ENCODE peak calls at places on chromosomes 13 and 19, in six cellular contexts. C, T, F, G, P and M are unnamed samples.

GRCh38 chr19:1394252-1395193 is 6.8 kb downstream of the GAMT start:
- DNase-seq in C (no peak), T (no peak), F (peak), G (no peak), P (no peak), M (no peak)

GRCh38 chr19:49800771-49801170 is 12.3 kb downstream of the FUZ start:
- DNase-seq in C (no peak), T (no peak), F (no peak), G (no peak), P (no peak), M (no peak)

GRCh38 chr13:74132152-74132767 is 1.9 kb downstream of the KLF12 start:
- DNase-seq in C (no peak), T (no peak), F (no peak), G (peak), P (no peak), M (peak)

GRCh38 chr13:27080018-27080948 is 91.3 kb downstream of the USP12 start:
- DNase-seq in C (no peak), T (no peak), F (no peak), G (peak), P (no peak), M (no peak)

GRCh38 chr19:17749912-17750317 is 1.4 kb upstream of the FCHO1 start:
- DNase-seq in C (no peak), T (no peak), F (no peak), G (no peak), P (no peak), M (no peak)

GRCh38 chr19:47641891-47642485 is 33.1 kb downstream of the BICRA start:
- DNase-seq in C (no peak), T (no peak), F (no peak), G (no peak), P (no peak), M (no peak)

GRCh38 chr13:41833201-41833600 is 127.7 kb downstream of the VWA8 start:
- DNase-seq in C (no peak), T (no peak), F (no peak), G (no peak), P (no peak), M (no peak)

GRCh38 chr13:42001580-42001979 is 40.7 kb upstream of the VWA8 start:
- DNase-seq in C (peak), T (no peak), F (peak), G (peak), P (peak), M (peak)

GRCh38 chr13:57739791-57740190 is 108.2 kb downstream of the PCDH17 start:
- DNase-seq in C (no peak), T (no peak), F (no peak), G (peak), P (no peak), M (no peak)

GRCh38 chr19:38055655-38056521 is 148.9 kb downstream of the SIPA1L3 start:
- DNase-seq in C (no peak), T (no peak), F (no peak), G (no peak), P (peak), M (no peak)

GRCh38 chr19:46579286-46579944 is 21.7 kb upstream of the CALM3 start:
- DNase-seq in C (peak), T (peak), F (peak), G (peak), P (peak), M (no peak)

GRCh38 chr19:7751157-7751783 is 3.9 kb upstream of the CD209 start:
- DNase-seq in C (no peak), T (no peak), F (no peak), G (no peak), P (no peak), M (peak)

GRCh38 chr13:99355267-99356215 is 48.3 kb upstream of the GPR183 start:
- DNase-seq in C (no peak), T (no peak), F (no peak), G (no peak), P (peak), M (no peak)

GRCh38 chr19:58558623-58559274 is 338 bp upstream of the UBE2M start:
- DNase-seq in C (peak), T (peak), F (peak), G (peak), P (peak), M (peak)

GRCh38 chr13:113022391-113023216 is 53.6 kb downstream of the MCF2L start:
- DNase-seq in C (peak), T (peak), F (peak), G (peak), P (no peak), M (no peak)

GRCh38 chr19:35353635-35354034 is 4.6 kb upstream of the FFAR3 start:
- DNase-seq in C (no peak), T (no peak), F (no peak), G (peak), P (peak), M (no peak)

GRCh38 chr13:111483621-111483987 is 163.2 kb downstream of the TEX29 start:
- DNase-seq in C (no peak), T (no peak), F (no peak), G (no peak), P (no peak), M (no peak)

GRCh38 chr19:50293263-50294004 is 35.7 kb downstream of the KCNC3 start:
- DNase-seq in C (no peak), T (no peak), F (peak), G (no peak), P (no peak), M (no peak)

GRCh38 chr13:28324181-28324789 is 170.6 kb downstream of the FLT1 start:
- DNase-seq in C (peak), T (peak), F (peak), G (peak), P (peak), M (peak)

DNA sequence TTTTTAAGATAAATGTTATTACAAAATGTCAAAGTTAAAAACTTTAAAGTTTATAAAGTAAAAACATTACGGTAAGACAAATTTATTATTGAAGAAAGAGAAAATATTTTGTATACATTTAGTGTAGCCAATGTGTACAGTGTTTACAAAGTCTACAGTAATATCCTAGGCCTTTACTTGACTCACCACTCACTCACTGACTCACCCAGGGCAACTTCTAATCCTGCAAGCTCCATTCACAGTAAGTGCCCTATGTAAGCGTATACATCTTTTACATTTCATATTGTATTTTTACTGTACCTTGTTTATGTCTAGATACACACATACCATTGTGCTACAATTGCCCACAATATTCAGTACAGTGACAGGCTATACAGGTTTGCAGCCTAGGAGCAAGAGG is 448.2 kb downstream of the KCTD12 start:
- DNase-seq in C (no peak), T (no peak), F (no peak), G (peak), P (no peak), M (peak)
- H2BK15ac ChIP-seq in C (no peak), T (no peak), F (no peak), G (no peak), P (no peak), M (no peak)

GRCh38 chr19:9043524-9043923 is 33.3 kb upstream of the MUC16 start:
- DNase-seq in C (peak), T (no peak), F (no peak), G (no peak), P (no peak), M (no peak)
- H2BK15ac ChIP-seq in C (no peak), T (no peak), F (no peak), G (no peak), P (no peak), M (no peak)

DNA sequence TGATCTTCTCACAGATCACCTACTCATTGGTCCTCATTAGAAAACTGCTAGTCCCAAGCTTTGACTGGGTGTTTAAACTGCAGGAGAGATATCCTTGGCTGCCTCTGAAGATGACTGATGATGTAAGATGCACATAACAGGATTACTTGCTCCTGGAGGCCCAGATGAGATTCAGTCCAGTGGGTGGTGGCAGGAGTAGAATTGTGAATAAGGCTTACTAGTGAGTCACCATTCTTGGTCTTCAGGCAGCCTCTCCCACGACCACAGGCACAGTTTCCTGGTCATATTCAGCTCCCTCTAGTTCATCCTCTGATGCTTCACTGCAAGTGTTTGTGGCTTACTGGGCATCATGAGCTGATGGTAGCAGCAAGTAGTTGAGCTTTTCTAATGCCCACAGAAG is 12.1 kb downstream of the SERTM1 start:
- DNase-seq in C (no peak), T (no peak), F (no peak), G (no peak), P (no peak), M (peak)
- H2BK15ac ChIP-seq in C (no peak), T (no peak), F (no peak), G (no peak), P (no peak), M (no peak)

GRCh38 chr13:25190256-25190655 is 18.2 kb upstream of the AMER2 start:
- DNase-seq in C (no peak), T (no peak), F (no peak), G (no peak), P (no peak), M (no peak)
- H2BK15ac ChIP-seq in C (no peak), T (no peak), F (no peak), G (no peak), P (no peak), M (no peak)

DNA sequence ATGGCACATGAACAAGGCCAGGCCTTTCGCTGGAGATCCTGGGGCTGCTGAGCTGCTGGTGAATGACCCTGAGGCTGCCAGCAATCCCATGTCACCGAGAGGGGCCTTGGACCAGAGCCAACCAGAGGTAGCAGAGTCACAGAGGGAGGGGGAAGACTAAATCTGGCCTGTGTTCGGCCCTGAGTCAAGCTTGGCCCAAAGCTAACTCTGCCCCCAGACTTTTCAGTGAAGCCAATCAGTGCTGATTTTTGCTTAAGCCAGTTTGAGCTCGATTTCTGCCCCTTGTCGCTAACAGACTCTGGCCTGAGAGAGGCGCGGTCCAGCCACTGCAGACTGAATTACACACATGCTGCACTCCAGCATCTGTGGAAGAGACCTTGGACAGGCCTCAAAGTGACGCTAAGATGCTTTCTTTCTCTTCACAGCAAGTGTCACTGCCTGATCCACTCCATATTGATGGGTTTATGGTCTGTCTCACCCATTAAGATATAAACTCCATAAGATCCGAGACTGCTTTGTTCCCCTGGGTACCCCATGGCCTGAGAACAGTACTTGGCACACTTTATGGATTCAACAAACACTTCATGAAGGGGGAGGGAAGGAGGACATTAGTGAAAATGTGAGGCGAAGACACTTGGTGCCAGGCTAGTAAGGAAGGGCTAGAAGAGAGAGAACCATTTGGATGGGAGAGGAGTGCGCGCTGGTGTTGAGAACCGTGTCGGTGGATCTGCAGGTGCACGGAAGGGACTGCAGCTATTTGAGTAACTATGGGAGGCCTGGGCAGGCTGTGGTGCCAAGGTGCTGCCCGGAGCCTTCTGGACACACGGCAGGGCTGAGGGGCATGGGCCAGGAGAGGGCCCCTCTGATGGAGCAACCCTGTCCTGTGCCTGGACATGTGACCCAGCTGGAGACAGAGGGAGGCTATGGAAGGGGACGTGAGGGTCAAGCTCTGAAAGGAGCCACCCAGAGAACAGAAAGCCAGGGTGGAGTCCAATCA is 17.6 kb downstream of the RANBP3 start:
- DNase-seq in C (no peak), T (no peak), F (no peak), G (no peak), P (no peak), M (no peak)
- H2BK15ac ChIP-seq in C (no peak), T (no peak), F (no peak), G (peak), P (no peak), M (peak)

DNA sequence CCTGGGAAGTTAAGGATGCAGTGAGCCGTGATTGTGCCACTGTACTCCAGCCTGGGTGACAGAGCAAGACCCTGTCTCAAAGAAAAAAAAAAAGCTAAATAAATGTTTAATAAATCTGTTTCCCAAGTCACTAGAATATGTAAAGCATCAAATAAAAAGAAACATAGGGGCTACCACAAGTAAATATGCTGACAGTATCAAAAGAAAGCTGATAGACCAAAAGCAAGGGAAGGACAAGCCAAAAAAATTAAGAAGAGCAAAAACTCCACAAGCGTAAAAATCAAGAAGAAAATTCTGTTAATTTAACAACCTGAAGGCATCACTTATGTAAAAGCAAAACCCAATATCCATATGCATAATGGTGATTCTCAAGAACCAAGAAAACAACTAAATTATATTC is 9.7 kb downstream of the KPNA3 start:
- DNase-seq in C (no peak), T (no peak), F (no peak), G (no peak), P (no peak), M (no peak)
- H2BK15ac ChIP-seq in C (no peak), T (no peak), F (no peak), G (no peak), P (no peak), M (no peak)

GRCh38 chr13:33249894-33250293 is 35.7 kb downstream of the STARD13 start:
- DNase-seq in C (no peak), T (no peak), F (no peak), G (no peak), P (no peak), M (no peak)

GRCh38 chr13:33251131-33251629 is 34.4 kb downstream of the STARD13 start:
- DNase-seq in C (no peak), T (no peak), F (no peak), G (peak), P (no peak), M (peak)

GRCh38 chr13:33250594-33250993 is 35.0 kb downstream of the STARD13 start:
- DNase-seq in C (no peak), T (no peak), F (no peak), G (no peak), P (no peak), M (peak)

GRCh38 chr13:33252103-33252502 is 33.5 kb downstream of the STARD13 start:
- DNase-seq in C (no peak), T (no peak), F (no peak), G (no peak), P (no peak), M (no peak)

GRCh38 chr13:33249066-33249465 is 36.5 kb downstream of the STARD13 start:
- DNase-seq in C (no peak), T (no peak), F (no peak), G (peak), P (no peak), M (peak)
- H2BK15ac ChIP-seq in C (no peak), T (no peak), F (no peak), G (no peak), P (no peak), M (no peak)

GRCh38 chr13:94201022-94201421 is 278.5 kb downstream of the DCT start:
- DNase-seq in C (peak), T (no peak), F (no peak), G (no peak), P (no peak), M (no peak)
- H2BK15ac ChIP-seq in C (no peak), T (no peak), F (no peak), G (no peak), P (no peak), M (no peak)

DNA sequence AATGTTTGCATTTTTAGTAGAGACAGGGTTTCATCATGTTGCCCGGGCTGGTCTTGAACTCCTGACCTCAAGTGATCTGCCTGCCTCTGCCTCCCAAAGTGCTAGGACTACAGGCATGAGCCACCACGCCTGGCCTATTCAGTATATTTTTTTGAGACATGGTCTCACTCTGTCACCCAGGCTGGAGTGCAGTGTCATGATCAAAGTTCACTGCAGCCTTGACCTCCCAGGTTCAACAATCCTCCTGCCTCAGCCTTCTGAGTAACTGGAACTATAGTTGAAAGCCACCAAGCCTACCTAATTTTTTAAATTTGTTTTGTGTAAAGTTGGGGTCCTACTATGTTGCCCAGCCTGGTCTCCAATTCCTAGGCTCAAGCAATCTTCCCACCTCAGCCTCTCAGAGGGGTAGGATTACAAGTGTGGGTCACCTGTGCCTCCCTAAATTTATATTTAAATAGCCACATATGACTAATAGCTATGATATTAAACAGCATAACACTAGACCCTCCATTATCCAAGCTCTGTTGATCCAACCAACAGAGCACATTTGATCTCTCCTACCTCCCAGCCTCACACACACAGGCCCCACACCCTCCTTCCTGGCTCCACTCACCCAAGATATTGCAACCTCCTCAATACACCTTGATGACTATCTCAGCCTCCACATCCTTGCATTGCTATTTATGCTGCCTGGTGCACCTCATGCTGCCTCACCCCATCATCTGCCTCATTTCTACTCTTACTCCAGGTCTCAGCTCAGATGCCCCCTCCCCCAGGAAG is 2.1 kb upstream of the CEACAM19 start:
- DNase-seq in C (no peak), T (no peak), F (no peak), G (no peak), P (no peak), M (no peak)
- H2BK15ac ChIP-seq in C (no peak), T (no peak), F (no peak), G (no peak), P (no peak), M (no peak)